ENCODE peak calls at places on chromosomes 11 and 22, in eight cellular contexts. G is neural progenitor cell; P is activated CD8-positive, alpha-beta memory T cell treated with anti-CD3 and anti-CD28 coated beads for 1 hour; O is dorsolateral prefrontal cortex; Y is small intestine; B is fibroblast of the conjunctiva; H is OCI-LY7; F is left colon. K is an unnamed sample.

GRCh38 chr11:76152086-76152658 is 54.1 kb downstream of the WNT11 start:
- DNase-seq in G (peak), P (peak), O (peak), Y (peak), B (peak), H (peak), F (peak), K (peak)

GRCh38 chr11:120013325-120014250 is 124.3 kb downstream of the TRIM29 start:
- DNase-seq in G (peak), P (no peak), O (peak), Y (peak), B (no peak), H (peak), F (peak), K (no peak)

GRCh38 chr11:81497202-81497804 is 1236.4 kb downstream of the FAM181B start:
- DNase-seq in G (peak), P (no peak), O (no peak), Y (peak), B (peak), H (peak), F (peak), K (no peak)

GRCh38 chr11:118691926-118692830 is 12.7 kb upstream of the TREH start:
- DNase-seq in G (no peak), P (peak), O (no peak), Y (no peak), B (no peak), H (no peak), F (peak), K (no peak)

GRCh38 chr11:65213322-65214211 is 31.8 kb downstream of the CAPN1 start:
- DNase-seq in G (no peak), P (no peak), O (peak), Y (no peak), B (no peak), H (no peak), F (no peak), K (no peak)

GRCh38 chr11:120956710-120957500 is 67.0 kb upstream of the TBCEL start:
- DNase-seq in G (no peak), P (no peak), O (no peak), Y (no peak), B (no peak), H (peak), F (no peak), K (no peak)

GRCh38 chr11:58334708-58335107 is 24.2 kb downstream of the OR5B17 start:
- DNase-seq in G (no peak), P (no peak), O (no peak), Y (no peak), B (peak), H (no peak), F (no peak), K (no peak)

GRCh38 chr11:72584293-72584921 is 89.8 kb downstream of the PDE2A start:
- DNase-seq in G (peak), P (peak), O (no peak), Y (no peak), B (no peak), H (no peak), F (peak), K (no peak)

GRCh38 chr11:122751298-122752070 is 86.8 kb upstream of the CRTAM start:
- DNase-seq in G (no peak), P (no peak), O (no peak), Y (no peak), B (no peak), H (no peak), F (no peak), K (no peak)

GRCh38 chr11:60717956-60718355 is 6.6 kb upstream of the MS4A18 start:
- DNase-seq in G (no peak), P (no peak), O (no peak), Y (no peak), B (no peak), H (no peak), F (no peak), K (no peak)

GRCh38 chr11:44243633-44244343 is 66.2 kb downstream of the ALX4 start:
- DNase-seq in G (peak), P (no peak), O (no peak), Y (no peak), B (no peak), H (no peak), F (no peak), K (no peak)

GRCh38 chr22:17269607-17270261 is 50.5 kb upstream of the ADA2 start:
- DNase-seq in G (no peak), P (no peak), O (no peak), Y (peak), B (no peak), H (no peak), F (peak), K (no peak)

GRCh38 chr22:28822930-28823481 is 22.6 kb upstream of the XBP1 start:
- DNase-seq in G (peak), P (no peak), O (no peak), Y (peak), B (no peak), H (peak), F (peak), K (no peak)

GRCh38 chr11:44404736-44405395 is 94.9 kb upstream of the ALX4 start:
- DNase-seq in G (no peak), P (no peak), O (no peak), Y (no peak), B (no peak), H (no peak), F (no peak), K (no peak)

GRCh38 chr22:19360862-19361261 is 69.3 kb upstream of the CLTCL1 start:
- DNase-seq in G (no peak), P (no peak), O (no peak), Y (no peak), B (no peak), H (no peak), F (no peak), K (no peak)

GRCh38 chr22:40637181-40638150 is 947 bp upstream of the MRTFA start:
- DNase-seq in G (no peak), P (peak), O (no peak), Y (peak), B (peak), H (peak), F (peak), K (peak)

GRCh38 chr11:87259731-87260130 is 222.0 kb downstream of the TMEM135 start:
- DNase-seq in G (no peak), P (no peak), O (no peak), Y (no peak), B (no peak), H (no peak), F (no peak), K (no peak)

GRCh38 chr11:119066481-119066880 is 1.1 kb upstream of the VPS11 start:
- DNase-seq in G (no peak), P (no peak), O (no peak), Y (no peak), B (no peak), H (no peak), F (no peak), K (no peak)

GRCh38 chr22:20545681-20546521 is 38.5 kb downstream of the MED15 start:
- DNase-seq in G (no peak), P (no peak), O (no peak), Y (no peak), B (no peak), H (no peak), F (no peak), K (no peak)

GRCh38 chr11:32580967-32581366 is 2.7 kb upstream of the EIF3M start:
- DNase-seq in G (no peak), P (no peak), O (no peak), Y (no peak), B (no peak), H (no peak), F (no peak), K (no peak)

GRCh38 chr22:40547729-40548143 is 88.8 kb downstream of the MRTFA start:
- DNase-seq in G (no peak), P (no peak), O (no peak), Y (no peak), B (no peak), H (no peak), F (no peak), K (no peak)

GRCh38 chr11:82225502-82225901 is 508.2 kb downstream of the FAM181B start:
- DNase-seq in G (no peak), P (no peak), O (no peak), Y (no peak), B (no peak), H (no peak), F (no peak), K (no peak)